ENCODE peak calls at places on chromosomes 7 and 10, in ten cellular contexts. One of them, this sample, is unnamed.
A peak's percentile ranks its signal among the peaks of the same experiment; 100 is the strongest.

GRCh38 chr10:70381491-70382421 is 669 bp downstream of the LRRC20 start:
- DNase-seq in endothelial cell: peak; percentile 47
- DNase-seq in HFF-Myc: no peak
- DNase-seq in GM10248: peak; percentile 68
- DNase-seq in lower lobe of right lung: peak; percentile 59
- DNase-seq in GM06990: no peak
- DNase-seq in cardiac fibroblast: peak; percentile 51
- DNase-seq in GM23338: peak; percentile 75
- DNase-seq in fibroblast of the aortic adventitia: peak; percentile 19
- DNase-seq in fibroblast of villous mesenchyme: no peak
- DNase-seq in this sample: no peak

GRCh38 chr7:30697716-30698460 is 15.6 kb upstream of the CRHR2 start:
- DNase-seq in GM23338: peak; percentile 34
- DNase-seq in GM06990: no peak
- DNase-seq in cardiac fibroblast: no peak
- DNase-seq in endothelial cell: no peak
- DNase-seq in fibroblast of villous mesenchyme: peak; percentile 32
- DNase-seq in fibroblast of the aortic adventitia: no peak
- DNase-seq in lower lobe of right lung: no peak
- DNase-seq in GM10248: no peak
- DNase-seq in HFF-Myc: peak; percentile 37
- DNase-seq in this sample: no peak

GRCh38 chr7:83486957-83487356 is 162.0 kb downstream of the SEMA3E start:
- DNase-seq in fibroblast of the aortic adventitia: no peak
- DNase-seq in cardiac fibroblast: no peak
- DNase-seq in endothelial cell: no peak
- DNase-seq in GM23338: no peak
- DNase-seq in fibroblast of villous mesenchyme: no peak
- DNase-seq in lower lobe of right lung: no peak
- DNase-seq in GM10248: no peak
- DNase-seq in GM06990: no peak
- DNase-seq in HFF-Myc: no peak
- DNase-seq in this sample: no peak

GRCh38 chr7:80918406-80918805 is 445 bp downstream of the SEMA3C start:
- DNase-seq in fibroblast of the aortic adventitia: no peak
- DNase-seq in fibroblast of villous mesenchyme: peak; percentile 36
- DNase-seq in endothelial cell: no peak
- DNase-seq in GM10248: peak; percentile 23
- DNase-seq in GM23338: peak; percentile 50
- DNase-seq in cardiac fibroblast: peak; percentile 26
- DNase-seq in GM06990: no peak
- DNase-seq in lower lobe of right lung: no peak
- DNase-seq in HFF-Myc: no peak
- DNase-seq in this sample: no peak

GRCh38 chr10:132532784-132533560 is 4.6 kb upstream of the INPP5A start:
- DNase-seq in GM10248: no peak
- DNase-seq in endothelial cell: no peak
- DNase-seq in GM06990: no peak
- DNase-seq in lower lobe of right lung: no peak
- DNase-seq in HFF-Myc: peak; percentile 87
- DNase-seq in GM23338: no peak
- DNase-seq in fibroblast of the aortic adventitia: peak; percentile 87
- DNase-seq in fibroblast of villous mesenchyme: peak; percentile 54
- DNase-seq in cardiac fibroblast: peak; percentile 29
- DNase-seq in this sample: no peak

GRCh38 chr10:30857803-30858202 is 173.9 kb downstream of the ZNF438 start:
- DNase-seq in fibroblast of the aortic adventitia: peak; percentile 99
- DNase-seq in cardiac fibroblast: peak; percentile 99
- DNase-seq in GM10248: no peak
- DNase-seq in GM06990: no peak
- DNase-seq in endothelial cell: no peak
- DNase-seq in fibroblast of villous mesenchyme: peak; percentile 83
- DNase-seq in lower lobe of right lung: no peak
- DNase-seq in GM23338: no peak
- DNase-seq in HFF-Myc: peak; percentile 15
- DNase-seq in this sample: no peak

GRCh38 chr7:2028733-2029132 is 204.0 kb downstream of the MAD1L1 start:
- DNase-seq in lower lobe of right lung: peak; percentile 5
- DNase-seq in GM23338: no peak
- DNase-seq in HFF-Myc: no peak
- DNase-seq in fibroblast of the aortic adventitia: no peak
- DNase-seq in endothelial cell: no peak
- DNase-seq in cardiac fibroblast: no peak
- DNase-seq in fibroblast of villous mesenchyme: no peak
- DNase-seq in GM10248: no peak
- DNase-seq in GM06990: no peak
- DNase-seq in this sample: no peak

GRCh38 chr10:102776779-102777417 is 33.1 kb downstream of the WBP1L start:
- DNase-seq in endothelial cell: peak; percentile 29
- DNase-seq in fibroblast of villous mesenchyme: peak; percentile 99
- DNase-seq in lower lobe of right lung: peak; percentile 80
- DNase-seq in GM10248: no peak
- DNase-seq in HFF-Myc: peak; percentile 90
- DNase-seq in cardiac fibroblast: peak; percentile 98
- DNase-seq in fibroblast of the aortic adventitia: peak; percentile 96
- DNase-seq in GM06990: no peak
- DNase-seq in GM23338: peak; percentile 83
- DNase-seq in this sample: peak; percentile 72

GRCh38 chr7:155007947-155008346 is 5.0 kb upstream of the PAXIP1 start:
- DNase-seq in HFF-Myc: no peak
- DNase-seq in GM06990: no peak
- DNase-seq in GM23338: peak; percentile 86
- DNase-seq in cardiac fibroblast: peak; percentile 7
- DNase-seq in lower lobe of right lung: no peak
- DNase-seq in fibroblast of villous mesenchyme: peak; percentile 11
- DNase-seq in endothelial cell: peak; percentile 31
- DNase-seq in fibroblast of the aortic adventitia: no peak
- DNase-seq in GM10248: no peak
- DNase-seq in this sample: no peak

GRCh38 chr10:131087464-131088215 is 223.9 kb downstream of the TCERG1L start:
- DNase-seq in endothelial cell: no peak
- DNase-seq in lower lobe of right lung: no peak
- DNase-seq in fibroblast of the aortic adventitia: no peak
- DNase-seq in GM23338: no peak
- DNase-seq in GM06990: no peak
- DNase-seq in cardiac fibroblast: no peak
- DNase-seq in fibroblast of villous mesenchyme: no peak
- DNase-seq in HFF-Myc: no peak
- DNase-seq in GM10248: no peak
- DNase-seq in this sample: no peak

GRCh38 chr7:79790863-79791262 is 337.4 kb upstream of the MAGI2 start:
- DNase-seq in HFF-Myc: no peak
- DNase-seq in endothelial cell: no peak
- DNase-seq in GM23338: no peak
- DNase-seq in fibroblast of the aortic adventitia: no peak
- DNase-seq in GM10248: no peak
- DNase-seq in cardiac fibroblast: no peak
- DNase-seq in lower lobe of right lung: no peak
- DNase-seq in fibroblast of villous mesenchyme: no peak
- DNase-seq in GM06990: no peak
- DNase-seq in this sample: no peak

GRCh38 chr7:156829669-156830336 is 63.2 kb downstream of the LMBR1 start:
- DNase-seq in fibroblast of villous mesenchyme: no peak
- DNase-seq in fibroblast of the aortic adventitia: no peak
- DNase-seq in GM10248: peak; percentile 24
- DNase-seq in endothelial cell: no peak
- DNase-seq in GM23338: no peak
- DNase-seq in GM06990: no peak
- DNase-seq in cardiac fibroblast: no peak
- DNase-seq in lower lobe of right lung: no peak
- DNase-seq in HFF-Myc: no peak
- DNase-seq in this sample: no peak

GRCh38 chr10:75672272-75672671 is 240.8 kb downstream of the LRMDA start:
- DNase-seq in GM06990: no peak
- DNase-seq in fibroblast of villous mesenchyme: no peak
- DNase-seq in cardiac fibroblast: no peak
- DNase-seq in GM10248: no peak
- DNase-seq in endothelial cell: no peak
- DNase-seq in fibroblast of the aortic adventitia: no peak
- DNase-seq in HFF-Myc: no peak
- DNase-seq in lower lobe of right lung: no peak
- DNase-seq in GM23338: no peak
- DNase-seq in this sample: no peak

GRCh38 chr10:70820976-70821750 is 5.4 kb downstream of the SGPL1 start:
- DNase-seq in endothelial cell: no peak
- DNase-seq in cardiac fibroblast: no peak
- DNase-seq in HFF-Myc: no peak
- DNase-seq in lower lobe of right lung: no peak
- DNase-seq in fibroblast of villous mesenchyme: no peak
- DNase-seq in fibroblast of the aortic adventitia: no peak
- DNase-seq in GM10248: no peak
- DNase-seq in GM06990: no peak
- DNase-seq in GM23338: no peak
- DNase-seq in this sample: no peak

GRCh38 chr7:151123485-151124204 is 37.4 kb downstream of the AGAP3 start:
- DNase-seq in GM06990: peak; percentile 56
- DNase-seq in GM10248: peak; percentile 96
- DNase-seq in HFF-Myc: peak; percentile 66
- DNase-seq in GM23338: peak; percentile 92
- DNase-seq in endothelial cell: peak; percentile 89
- DNase-seq in fibroblast of the aortic adventitia: peak; percentile 77
- DNase-seq in cardiac fibroblast: peak; percentile 84
- DNase-seq in lower lobe of right lung: peak; percentile 87
- DNase-seq in fibroblast of villous mesenchyme: peak; percentile 75
- DNase-seq in this sample: peak; percentile 90
- TF ChIP-seq CTCF in GM06990: peak; percentile 99
- TF ChIP-seq CTCF in GM10248: peak; percentile 100
- TF ChIP-seq CTCF in HFF-Myc: peak; percentile 99
- TF ChIP-seq CTCF in GM23338: peak; percentile 93
- TF ChIP-seq CTCF in endothelial cell: peak; percentile 95
- TF ChIP-seq CTCF in fibroblast of the aortic adventitia: peak; percentile 100
- TF ChIP-seq CTCF in cardiac fibroblast: peak; percentile 100
- TF ChIP-seq CTCF in lower lobe of right lung: peak; percentile 95
- TF ChIP-seq CTCF in fibroblast of villous mesenchyme: peak; percentile 99
- TF ChIP-seq CTCF in this sample: peak; percentile 98

DNA sequence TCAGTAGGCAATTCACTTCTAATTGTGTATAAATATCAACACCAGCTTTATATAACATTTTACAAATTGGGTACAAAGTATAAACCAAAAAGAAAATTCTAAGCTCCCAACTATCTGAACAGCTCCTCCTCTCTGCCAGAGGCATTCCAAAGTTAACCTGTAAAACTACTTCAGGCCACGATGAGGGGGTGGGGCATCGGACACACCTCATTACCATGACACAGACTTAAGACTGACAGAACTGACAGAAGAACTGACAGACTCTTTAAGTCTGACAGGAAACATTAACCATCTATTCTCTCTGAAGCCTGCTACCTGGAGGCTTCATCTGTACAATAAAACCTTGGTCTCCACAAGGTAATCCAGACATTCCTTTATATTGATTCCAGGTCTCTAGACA is 12.3 kb downstream of the ESYT2 start:
- DNase-seq in cardiac fibroblast: no peak
- DNase-seq in GM06990: no peak
- DNase-seq in lower lobe of right lung: peak; percentile 73
- DNase-seq in fibroblast of villous mesenchyme: no peak
- DNase-seq in GM10248: no peak
- DNase-seq in GM23338: no peak
- DNase-seq in HFF-Myc: no peak
- DNase-seq in fibroblast of the aortic adventitia: no peak
- DNase-seq in endothelial cell: no peak
- DNase-seq in this sample: no peak
- TF ChIP-seq CTCF in cardiac fibroblast: no peak
- TF ChIP-seq CTCF in GM06990: no peak
- TF ChIP-seq CTCF in lower lobe of right lung: no peak
- TF ChIP-seq CTCF in fibroblast of villous mesenchyme: no peak
- TF ChIP-seq CTCF in GM10248: no peak
- TF ChIP-seq CTCF in GM23338: no peak
- TF ChIP-seq CTCF in HFF-Myc: no peak
- TF ChIP-seq CTCF in fibroblast of the aortic adventitia: no peak
- TF ChIP-seq CTCF in endothelial cell: no peak
- TF ChIP-seq CTCF in this sample: no peak

DNA sequence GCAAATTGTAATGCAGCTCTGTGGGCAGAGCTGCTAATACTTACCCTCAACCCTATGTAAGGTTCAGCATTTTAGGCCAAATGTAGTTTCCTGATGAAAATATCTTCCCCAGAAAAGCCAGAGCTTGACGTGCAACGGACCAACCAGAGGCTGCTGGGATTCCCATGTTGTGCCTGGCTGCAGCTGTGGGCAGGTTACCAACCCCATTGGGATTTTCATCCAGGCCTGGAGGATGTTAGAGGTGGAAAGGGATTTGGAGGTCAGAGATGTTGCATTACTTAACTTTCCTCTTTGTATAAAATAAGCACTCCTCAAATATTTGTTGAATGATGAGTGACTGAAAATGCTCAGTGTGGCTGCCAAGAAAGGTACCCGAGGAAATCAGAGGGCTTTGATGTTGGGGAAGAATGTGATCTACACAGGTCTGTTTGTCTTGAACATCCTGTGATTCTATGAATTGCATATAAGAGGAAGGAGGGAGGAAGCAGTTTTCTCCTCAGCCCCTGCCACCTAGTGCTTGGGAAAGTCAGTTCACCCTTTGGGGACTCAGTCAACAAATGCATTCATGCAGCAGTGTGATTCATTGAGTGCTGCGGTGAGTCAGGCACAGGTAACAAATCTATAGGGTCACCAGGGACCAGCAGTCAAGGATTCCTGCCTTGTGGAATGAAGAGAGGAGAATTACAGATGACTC is 487.2 kb downstream of the RPS24 start:
- DNase-seq in lower lobe of right lung: no peak
- DNase-seq in HFF-Myc: peak; percentile 11
- DNase-seq in endothelial cell: peak; percentile 17
- DNase-seq in cardiac fibroblast: peak; percentile 49
- DNase-seq in GM10248: no peak
- DNase-seq in fibroblast of the aortic adventitia: peak; percentile 42
- DNase-seq in fibroblast of villous mesenchyme: peak; percentile 16
- DNase-seq in GM06990: no peak
- DNase-seq in GM23338: peak; percentile 57
- DNase-seq in this sample: peak; percentile 40
- TF ChIP-seq CTCF in lower lobe of right lung: no peak
- TF ChIP-seq CTCF in HFF-Myc: peak; percentile 13
- TF ChIP-seq CTCF in endothelial cell: peak; percentile 39
- TF ChIP-seq CTCF in cardiac fibroblast: peak; percentile 36
- TF ChIP-seq CTCF in GM10248: no peak
- TF ChIP-seq CTCF in fibroblast of the aortic adventitia: peak; percentile 52
- TF ChIP-seq CTCF in fibroblast of villous mesenchyme: peak; percentile 42
- TF ChIP-seq CTCF in GM06990: no peak
- TF ChIP-seq CTCF in GM23338: peak; percentile 47
- TF ChIP-seq CTCF in this sample: peak; percentile 60

DNA sequence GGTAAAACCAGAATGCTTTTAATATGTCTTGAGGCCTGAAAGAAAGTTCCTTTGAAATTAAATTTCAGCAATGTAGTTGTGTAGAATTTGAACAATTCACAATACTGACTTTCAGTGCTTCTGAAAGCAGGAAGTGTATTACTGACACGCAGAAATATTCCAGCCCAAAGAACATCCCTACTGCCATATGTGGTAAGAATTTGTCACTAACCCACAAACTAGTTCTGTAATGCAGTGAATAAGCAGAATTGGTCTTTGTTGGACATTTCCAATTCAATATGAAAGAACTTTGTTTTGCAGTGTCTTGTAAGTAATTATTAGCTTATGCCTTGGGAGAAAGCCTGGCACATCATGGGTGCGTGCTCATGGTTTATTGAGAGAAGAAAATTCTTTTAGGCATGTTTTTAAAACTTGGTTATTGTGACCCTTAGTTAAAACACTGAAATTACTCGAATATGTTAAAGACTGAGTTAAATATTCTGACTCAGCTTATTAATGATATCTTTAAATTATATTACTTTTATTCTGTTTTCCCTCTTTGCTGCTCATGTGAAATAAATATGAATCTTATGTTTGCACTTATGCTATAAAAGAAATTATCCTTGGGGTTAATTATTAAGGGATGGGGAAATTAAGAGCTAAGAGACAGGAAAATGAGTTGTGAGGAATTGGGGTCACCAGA is 33.4 kb downstream of the PTPN12 start:
- DNase-seq in GM23338: no peak
- DNase-seq in fibroblast of the aortic adventitia: peak; percentile 58
- DNase-seq in endothelial cell: no peak
- DNase-seq in GM06990: peak; percentile 4
- DNase-seq in HFF-Myc: peak; percentile 56
- DNase-seq in cardiac fibroblast: peak; percentile 66
- DNase-seq in GM10248: no peak
- DNase-seq in fibroblast of villous mesenchyme: peak; percentile 59
- DNase-seq in lower lobe of right lung: no peak
- DNase-seq in this sample: no peak
- TF ChIP-seq CTCF in GM23338: no peak
- TF ChIP-seq CTCF in fibroblast of the aortic adventitia: peak; percentile 4
- TF ChIP-seq CTCF in endothelial cell: no peak
- TF ChIP-seq CTCF in GM06990: no peak
- TF ChIP-seq CTCF in HFF-Myc: no peak
- TF ChIP-seq CTCF in cardiac fibroblast: no peak
- TF ChIP-seq CTCF in GM10248: no peak
- TF ChIP-seq CTCF in fibroblast of villous mesenchyme: no peak
- TF ChIP-seq CTCF in lower lobe of right lung: no peak
- TF ChIP-seq CTCF in this sample: no peak

This sample was measured in type B pancreatic cell.